ENCODE peak calls at places on chromosome 19, in four cellular contexts. W is EH; I is NCI-H1105; B is stimulated activated CD4-positive, alpha-beta T cell treated with anti-CD3 and anti-CD28 coated beads, Interleukin-1b, Interleukin-23, amount 100 ng/mL, for 24 hours. X is an unnamed sample.

GRCh38 chr19:917323-918151 is at the start of gene KISS1R:
- DNase-seq in W (peak), I (no peak), B (no peak), X (no peak)

GRCh38 chr19:38266981-38267597 is 2.7 kb downstream of the SPINT2 start:
- DNase-seq in W (peak), I (no peak), B (no peak), X (no peak)

GRCh38 chr19:18172331-18173053 is 1.1 kb upstream of the IFI30 start:
- DNase-seq in W (no peak), I (no peak), B (no peak), X (no peak)

GRCh38 chr19:9917322-9917721 is 19.0 kb downstream of the OLFM2 start:
- DNase-seq in W (peak), I (no peak), B (no peak), X (peak)

GRCh38 chr19:29872224-29872731 is 60.5 kb downstream of the CCNE1 start:
- DNase-seq in W (no peak), I (peak), B (no peak), X (peak)

GRCh38 chr19:47243364-47243775 is 12.4 kb upstream of the BBC3 start:
- DNase-seq in W (no peak), I (no peak), B (no peak), X (no peak)

GRCh38 chr19:54026656-54027055 is 35.2 kb downstream of the CACNG6 start:
- DNase-seq in W (no peak), I (no peak), B (no peak), X (no peak)

GRCh38 chr19:1357695-1358094 is 26.0 kb upstream of the NDUFS7 start:
- DNase-seq in W (no peak), I (no peak), B (no peak), X (no peak)

GRCh38 chr19:29378543-29379105 is 147.2 kb upstream of the VSTM2B start:
- DNase-seq in W (no peak), I (no peak), B (no peak), X (no peak)

GRCh38 chr19:48249502-48250014 is 6.2 kb downstream of the CARD8 start:
- DNase-seq in W (no peak), I (no peak), B (peak), X (peak)

GRCh38 chr19:43960411-43960810 is 9.4 kb downstream of the ZNF221 start:
- DNase-seq in W (no peak), I (no peak), B (no peak), X (no peak)

GRCh38 chr19:6481541-6482342 is at the start of gene DENND1C:
- DNase-seq in W (peak), I (no peak), B (peak), X (peak)

GRCh38 chr19:3123956-3124355 is 11.9 kb upstream of the GNA15 start:
- DNase-seq in W (no peak), I (no peak), B (no peak), X (no peak)

GRCh38 chr19:38831142-38831605 is 420 bp downstream of the ECH1 start:
- DNase-seq in W (peak), I (no peak), B (no peak), X (peak)

GRCh38 chr19:30315159-30315558 is 57.0 kb upstream of the ZNF536 start:
- DNase-seq in W (no peak), I (no peak), B (no peak), X (no peak)

GRCh38 chr19:7435602-7436001 is 53.2 kb downstream of the PEX11G start:
- DNase-seq in W (no peak), I (no peak), B (no peak), X (no peak)

GRCh38 chr19:57348136-57348535 is 2.9 kb upstream of the ZNF304 start:
- DNase-seq in W (peak), I (no peak), B (no peak), X (no peak)

GRCh38 chr19:15730538-15730937 is 2.7 kb downstream of the OR10H2 start:
- DNase-seq in W (no peak), I (no peak), B (no peak), X (no peak)